ENCODE peak calls at places on chromosome 18, in four cellular contexts. C is CD8-positive, alpha-beta memory T cell; E is pons; J is D341Med. P is an unnamed sample.

GRCh38 chr18:48036641-48037421 is 106.4 kb upstream of the SMAD2 start:
- DNase-seq in C (no peak), E (no peak), J (no peak), P (no peak)

GRCh38 chr18:71485578-71485977 is 1058.6 kb downstream of the CBLN2 start:
- DNase-seq in C (no peak), E (no peak), J (no peak), P (no peak)

GRCh38 chr18:54822872-54823845 is 5.1 kb upstream of the RAB27B start:
- DNase-seq in C (no peak), E (no peak), J (no peak), P (no peak)

GRCh38 chr18:13811993-13812392 is 12.0 kb upstream of the MC5R start:
- DNase-seq in C (no peak), E (no peak), J (peak; percentile 70), P (no peak)

GRCh38 chr18:37383036-37383788 is 182.4 kb downstream of the CELF4 start:
- DNase-seq in C (no peak), E (no peak), J (no peak), P (peak; percentile 27)

GRCh38 chr18:5444269-5444668 is 99.5 kb downstream of the EPB41L3 start:
- DNase-seq in C (no peak), E (no peak), J (no peak), P (no peak)

GRCh38 chr18:2881088-2881487 is 34.3 kb downstream of the EMILIN2 start:
- DNase-seq in C (no peak), E (no peak), J (no peak), P (no peak)

GRCh38 chr18:29154196-29154757 is 977.3 kb upstream of the CDH2 start:
- DNase-seq in C (no peak), E (no peak), J (no peak), P (no peak)

GRCh38 chr18:48334845-48335244 is 74.3 kb downstream of the ZBTB7C start:
- DNase-seq in C (no peak), E (no peak), J (peak; percentile 37), P (no peak)

GRCh38 chr18:27673861-27674260 is 488.8 kb upstream of the CHST9 start:
- DNase-seq in C (no peak), E (no peak), J (no peak), P (no peak)

GRCh38 chr18:25144835-25145234 is 207.1 kb downstream of the ZNF521 start:
- DNase-seq in C (no peak), E (peak; percentile 64), J (no peak), P (no peak)

GRCh38 chr18:50806208-50806616 is 13.6 kb downstream of the MRO start:
- DNase-seq in C (no peak), E (peak; percentile 45), J (no peak), P (no peak)

GRCh38 chr18:75635096-75635495 is 207.6 kb upstream of the SMIM21 start:
- DNase-seq in C (no peak), E (no peak), J (no peak), P (peak; percentile 15)

GRCh38 chr18:10436160-10436559 is 18.3 kb upstream of the APCDD1 start:
- DNase-seq in C (no peak), E (no peak), J (no peak), P (no peak)

GRCh38 chr18:58313491-58314032 is 269.5 kb downstream of the NEDD4L start:
- DNase-seq in C (no peak), E (no peak), J (no peak), P (peak; percentile 23)

GRCh38 chr18:61006687-61007224 is 326.5 kb upstream of the CDH20 start:
- DNase-seq in C (no peak), E (no peak), J (no peak), P (no peak)

GRCh38 chr18:50847192-50847591 is 27.4 kb upstream of the MRO start:
- DNase-seq in C (no peak), E (no peak), J (no peak), P (no peak)

GRCh38 chr18:5197032-5197434 is at the start of gene AKAIN1:
- DNase-seq in C (no peak), E (peak; percentile 7), J (peak; percentile 67), P (peak; percentile 3)

GRCh38 chr18:79211844-79212243 is 142.7 kb downstream of the ATP9B start:
- DNase-seq in C (no peak), E (no peak), J (no peak), P (no peak)

GRCh38 chr18:50967714-50968661 is at the start of gene ELAC1:
- DNase-seq in C (peak; percentile 47), E (peak; percentile 73), J (peak; percentile 99), P (peak; percentile 72)

GRCh38 chr18:61669320-61669719 is 223.5 kb downstream of the RNF152 start:
- DNase-seq in C (no peak), E (no peak), J (no peak), P (no peak)

GRCh38 chr18:46657115-46657955 is at the start of gene LOXHD1:
- DNase-seq in C (no peak), E (no peak), J (no peak), P (no peak)

GRCh38 chr18:54740146-54740844 is 88.0 kb upstream of the RAB27B start:
- DNase-seq in C (no peak), E (no peak), J (no peak), P (no peak)

GRCh38 chr18:32470136-32470712 is 458 bp downstream of the GAREM1 start:
- DNase-seq in C (no peak), E (no peak), J (peak; percentile 81), P (peak; percentile 7)

GRCh38 chr18:14747513-14748474 is at the start of gene ANKRD30B:
- DNase-seq in C (no peak), E (no peak), J (peak; percentile 26), P (no peak)

GRCh38 chr18:58362027-58362575 is 266.8 kb downstream of the ALPK2 start:
- DNase-seq in C (no peak), E (peak; percentile 44), J (no peak), P (no peak)

GRCh38 chr18:67875057-67875456 is 358.5 kb upstream of the DSEL start:
- DNase-seq in C (no peak), E (no peak), J (no peak), P (no peak)

GRCh38 chr18:518081-518480 is 17.6 kb upstream of the COLEC12 start:
- DNase-seq in C (no peak), E (no peak), J (no peak), P (no peak)